ENCODE peak calls at places on chromosomes 12 and 14, in eight cellular contexts. One of them, this sample, is unnamed.

GRCh38 chr14:99568567-99569560 is 35.1 kb downstream of the CCDC85C start:
- DNase-seq in GM12878: no peak
- DNase-seq in A549: no peak
- DNase-seq in IMR-90: peak
- DNase-seq in HepG2: no peak
- DNase-seq in SK-N-SH: no peak
- DNase-seq in K562: no peak
- DNase-seq in H1: no peak
- DNase-seq in this sample: no peak

GRCh38 chr14:75282166-75282547 is 3.5 kb downstream of the FOS start:
- DNase-seq in GM12878: no peak
- DNase-seq in A549: no peak
- DNase-seq in IMR-90: peak
- DNase-seq in HepG2: no peak
- DNase-seq in SK-N-SH: no peak
- DNase-seq in K562: no peak
- DNase-seq in H1: no peak
- DNase-seq in this sample: no peak

GRCh38 chr14:69693145-69693544 is 73.8 kb upstream of the SRSF5 start:
- DNase-seq in GM12878: no peak
- DNase-seq in A549: no peak
- DNase-seq in IMR-90: no peak
- DNase-seq in HepG2: no peak
- DNase-seq in SK-N-SH: no peak
- DNase-seq in K562: no peak
- DNase-seq in H1: no peak
- DNase-seq in this sample: no peak

GRCh38 chr12:52058631-52059324 is 7.5 kb downstream of the NR4A1 start:
- DNase-seq in GM12878: no peak
- DNase-seq in A549: peak
- DNase-seq in IMR-90: peak
- DNase-seq in HepG2: no peak
- DNase-seq in SK-N-SH: no peak
- DNase-seq in K562: no peak
- DNase-seq in H1: no peak
- DNase-seq in this sample: no peak

GRCh38 chr12:89875809-89876208 is 167.2 kb upstream of the ATP2B1 start:
- DNase-seq in GM12878: no peak
- DNase-seq in A549: no peak
- DNase-seq in IMR-90: no peak
- DNase-seq in HepG2: no peak
- DNase-seq in SK-N-SH: no peak
- DNase-seq in K562: no peak
- DNase-seq in H1: no peak
- DNase-seq in this sample: no peak

GRCh38 chr12:57631566-57632368 is 1.2 kb downstream of the B4GALNT1 start:
- DNase-seq in GM12878: no peak
- DNase-seq in A549: no peak
- DNase-seq in IMR-90: no peak
- DNase-seq in HepG2: no peak
- DNase-seq in SK-N-SH: peak
- DNase-seq in K562: no peak
- DNase-seq in H1: peak
- DNase-seq in this sample: no peak

GRCh38 chr12:93707836-93708235 is 30.7 kb downstream of the CRADD start:
- DNase-seq in GM12878: no peak
- DNase-seq in A549: peak
- DNase-seq in IMR-90: peak
- DNase-seq in HepG2: peak
- DNase-seq in SK-N-SH: no peak
- DNase-seq in K562: no peak
- DNase-seq in H1: no peak
- DNase-seq in this sample: peak

GRCh38 chr14:99581960-99582359 is 22.0 kb downstream of the CCDC85C start:
- DNase-seq in GM12878: no peak
- DNase-seq in A549: no peak
- DNase-seq in IMR-90: no peak
- DNase-seq in HepG2: no peak
- DNase-seq in SK-N-SH: no peak
- DNase-seq in K562: no peak
- DNase-seq in H1: no peak
- DNase-seq in this sample: no peak

GRCh38 chr14:95250126-95250824 is 69.4 kb downstream of the CLMN start:
- DNase-seq in GM12878: no peak
- DNase-seq in A549: no peak
- DNase-seq in IMR-90: no peak
- DNase-seq in HepG2: no peak
- DNase-seq in SK-N-SH: no peak
- DNase-seq in K562: no peak
- DNase-seq in H1: no peak
- DNase-seq in this sample: no peak

GRCh38 chr12:102316723-102317122 is 119.1 kb upstream of the PMCH start:
- DNase-seq in GM12878: no peak
- DNase-seq in A549: no peak
- DNase-seq in IMR-90: no peak
- DNase-seq in HepG2: no peak
- DNase-seq in SK-N-SH: no peak
- DNase-seq in K562: no peak
- DNase-seq in H1: no peak
- DNase-seq in this sample: no peak

GRCh38 chr12:49890096-49890461 is 13.6 kb downstream of the FAIM2 start:
- DNase-seq in GM12878: no peak
- DNase-seq in A549: no peak
- DNase-seq in IMR-90: no peak
- DNase-seq in HepG2: no peak
- DNase-seq in SK-N-SH: no peak
- DNase-seq in K562: no peak
- DNase-seq in H1: no peak
- DNase-seq in this sample: no peak

GRCh38 chr14:103562385-103563088 is at the start of the genes BAG5 and COA8:
- DNase-seq in GM12878: peak
- DNase-seq in A549: peak
- DNase-seq in IMR-90: peak
- DNase-seq in HepG2: peak
- DNase-seq in SK-N-SH: peak
- DNase-seq in K562: peak
- DNase-seq in H1: peak
- DNase-seq in this sample: peak

DNA sequence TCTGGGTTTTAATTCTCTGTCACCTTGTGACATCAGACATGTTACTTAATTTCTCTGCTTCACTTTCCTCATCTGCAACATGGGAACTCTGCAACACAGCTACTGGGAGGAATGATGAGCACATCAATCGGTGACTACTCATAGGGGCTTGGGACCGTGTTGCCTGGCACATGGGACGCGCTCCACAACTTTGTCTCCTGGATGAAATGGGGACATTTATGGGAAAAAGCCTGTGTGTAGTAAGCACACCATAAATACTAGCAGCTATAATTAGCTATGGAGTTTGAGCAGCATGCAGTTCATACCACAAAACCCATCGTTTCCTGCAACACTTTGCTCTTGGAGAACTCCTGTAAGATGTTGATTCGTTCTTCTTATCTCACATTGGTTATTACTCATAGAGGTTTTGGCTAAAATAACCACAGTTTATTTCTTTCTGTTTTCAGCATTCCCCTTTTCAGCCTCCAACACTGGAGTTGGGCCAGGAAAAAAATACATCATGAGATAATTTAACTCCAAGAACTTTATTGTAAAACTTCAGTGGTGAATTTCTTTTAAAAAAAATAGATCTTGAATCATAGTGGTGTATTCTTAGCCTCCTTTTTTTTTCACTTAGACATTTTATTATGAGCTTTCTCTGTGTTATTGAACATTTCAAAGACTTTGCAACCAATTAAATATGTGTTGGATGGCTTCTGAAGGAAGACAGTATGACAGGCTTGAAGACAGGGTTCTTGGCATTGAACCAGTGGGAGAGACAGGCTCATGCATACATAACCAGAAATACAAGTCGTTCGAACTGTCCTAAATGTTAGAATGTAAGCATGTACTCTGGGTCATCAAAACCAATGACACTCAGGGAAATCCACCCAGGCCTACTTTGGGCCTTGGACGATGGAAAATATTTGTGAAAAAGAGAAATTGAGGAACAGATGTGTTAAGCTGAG is 72.7 kb downstream of the RIN3 start:
- DNase-seq in GM12878: peak
- DNase-seq in A549: no peak
- DNase-seq in IMR-90: peak
- DNase-seq in HepG2: no peak
- DNase-seq in SK-N-SH: no peak
- DNase-seq in K562: no peak
- DNase-seq in H1: no peak
- DNase-seq in this sample: no peak
- TF ChIP-seq RAD21 in GM12878: no peak
- TF ChIP-seq RAD21 in A549: no peak
- TF ChIP-seq RAD21 in IMR-90: peak
- TF ChIP-seq RAD21 in HepG2: no peak
- TF ChIP-seq RAD21 in SK-N-SH: no peak
- TF ChIP-seq RAD21 in K562: no peak
- TF ChIP-seq RAD21 in H1: no peak
- TF ChIP-seq RAD21 in this sample: no peak

DNA sequence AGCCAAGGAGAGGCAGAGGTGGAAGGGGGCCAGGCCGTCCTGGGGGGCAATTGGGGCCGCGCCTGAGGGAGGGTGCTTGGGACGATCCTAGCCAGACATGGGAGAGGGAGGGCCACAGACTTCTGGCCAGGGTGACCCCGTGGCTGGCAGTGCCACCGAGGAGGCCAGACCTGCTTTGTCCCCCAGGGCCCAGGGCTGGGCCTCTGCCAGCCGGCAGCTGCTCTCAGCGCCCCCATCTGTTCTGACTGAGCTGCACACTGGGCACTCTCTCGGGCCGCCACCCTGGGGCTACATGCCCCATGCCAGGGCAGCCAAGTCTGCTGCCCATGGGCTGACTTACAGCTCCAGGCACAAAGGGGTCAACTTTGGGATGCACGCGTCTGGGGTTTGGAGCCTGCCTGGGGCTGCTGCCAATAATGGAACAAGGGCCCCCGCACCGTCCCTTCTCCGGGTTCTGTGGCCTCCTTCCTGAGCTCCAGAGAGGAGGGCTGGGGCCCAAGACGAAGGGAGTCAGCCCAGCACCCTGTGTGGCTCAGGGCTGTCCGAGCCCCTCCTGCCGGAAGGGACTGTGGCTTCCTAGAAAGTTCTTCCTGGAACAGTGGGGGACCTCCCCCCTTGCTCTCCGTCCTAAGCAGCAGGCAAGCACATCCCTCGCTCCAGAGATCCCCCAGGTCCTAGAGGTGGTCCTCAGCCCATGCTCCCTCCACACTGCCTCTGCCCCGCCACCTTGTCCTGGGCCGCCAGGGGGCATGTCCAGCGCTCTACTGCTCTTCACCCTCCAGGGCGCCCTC is 1.1 kb downstream of the ADSS1 start:
- DNase-seq in GM12878: no peak
- DNase-seq in A549: peak
- DNase-seq in IMR-90: no peak
- DNase-seq in HepG2: peak
- DNase-seq in SK-N-SH: peak
- DNase-seq in K562: peak
- DNase-seq in H1: peak
- DNase-seq in this sample: no peak
- TF ChIP-seq RAD21 in GM12878: no peak
- TF ChIP-seq RAD21 in A549: no peak
- TF ChIP-seq RAD21 in IMR-90: no peak
- TF ChIP-seq RAD21 in HepG2: peak
- TF ChIP-seq RAD21 in SK-N-SH: no peak
- TF ChIP-seq RAD21 in K562: no peak
- TF ChIP-seq RAD21 in H1: peak
- TF ChIP-seq RAD21 in this sample: no peak

DNA sequence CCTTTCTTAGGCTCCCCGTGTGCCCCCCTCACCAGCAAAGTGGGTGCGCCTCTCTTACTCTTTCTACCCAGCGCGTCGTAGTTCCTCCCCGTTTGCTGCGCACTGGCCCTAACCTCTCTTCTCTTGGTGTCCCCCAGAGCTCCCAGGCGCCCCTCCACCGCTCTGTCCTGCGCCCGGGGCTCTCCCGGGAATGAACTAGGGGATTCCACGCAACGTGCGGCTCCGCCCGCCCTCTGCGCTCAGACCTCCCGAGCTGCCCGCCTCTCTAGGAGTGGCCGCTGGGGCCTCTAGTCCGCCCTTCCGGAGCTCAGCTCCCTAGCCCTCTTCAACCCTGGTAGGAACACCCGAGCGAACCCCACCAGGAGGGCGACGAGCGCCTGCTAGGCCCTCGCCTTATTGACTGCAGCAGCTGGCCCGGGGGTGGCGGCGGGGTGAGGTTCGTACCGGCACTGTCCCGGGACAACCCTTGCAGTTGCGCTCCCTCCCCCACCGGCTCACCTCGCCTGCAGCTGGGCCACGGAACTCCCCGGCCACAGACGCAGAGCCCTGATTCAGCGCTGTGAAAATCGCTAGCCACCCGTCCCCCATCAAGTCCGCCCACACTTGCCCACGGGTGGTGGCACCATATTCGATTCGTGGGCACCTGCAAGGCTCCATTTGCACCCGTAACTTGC is 1.3 kb downstream of the TMEM233 start:
- DNase-seq in GM12878: no peak
- DNase-seq in A549: no peak
- DNase-seq in IMR-90: no peak
- DNase-seq in HepG2: no peak
- DNase-seq in SK-N-SH: peak
- DNase-seq in K562: no peak
- DNase-seq in H1: peak
- DNase-seq in this sample: no peak
- TF ChIP-seq RAD21 in GM12878: no peak
- TF ChIP-seq RAD21 in A549: no peak
- TF ChIP-seq RAD21 in IMR-90: no peak
- TF ChIP-seq RAD21 in HepG2: no peak
- TF ChIP-seq RAD21 in SK-N-SH: no peak
- TF ChIP-seq RAD21 in K562: no peak
- TF ChIP-seq RAD21 in H1: no peak
- TF ChIP-seq RAD21 in this sample: no peak

GRCh38 chr14:24309538-24310386 is at the start of gene LTB4R2:
- DNase-seq in GM12878: no peak
- DNase-seq in A549: no peak
- DNase-seq in IMR-90: no peak
- DNase-seq in HepG2: no peak
- DNase-seq in SK-N-SH: no peak
- DNase-seq in K562: no peak
- DNase-seq in H1: no peak
- DNase-seq in this sample: no peak

GRCh38 chr14:24312736-24313507 is 1.6 kb downstream of the LTB4R start:
- DNase-seq in GM12878: no peak
- DNase-seq in A549: no peak
- DNase-seq in IMR-90: peak
- DNase-seq in HepG2: no peak
- DNase-seq in SK-N-SH: no peak
- DNase-seq in K562: no peak
- DNase-seq in H1: no peak
- DNase-seq in this sample: no peak

GRCh38 chr14:24311837-24312615 is 724 bp downstream of the LTB4R start:
- DNase-seq in GM12878: no peak
- DNase-seq in A549: no peak
- DNase-seq in IMR-90: no peak
- DNase-seq in HepG2: no peak
- DNase-seq in SK-N-SH: no peak
- DNase-seq in K562: no peak
- DNase-seq in H1: no peak
- DNase-seq in this sample: no peak

GRCh38 chr14:24310387-24310665 is 386 bp downstream of the LTB4R2 start:
- DNase-seq in GM12878: no peak
- DNase-seq in A549: no peak
- DNase-seq in IMR-90: no peak
- DNase-seq in HepG2: no peak
- DNase-seq in SK-N-SH: no peak
- DNase-seq in K562: no peak
- DNase-seq in H1: no peak
- DNase-seq in this sample: no peak

GRCh38 chr14:24310666-24311604 is at the start of gene LTB4R:
- DNase-seq in GM12878: no peak
- DNase-seq in A549: no peak
- DNase-seq in IMR-90: peak
- DNase-seq in HepG2: no peak
- DNase-seq in SK-N-SH: no peak
- DNase-seq in K562: no peak
- DNase-seq in H1: no peak
- DNase-seq in this sample: no peak
- TF ChIP-seq RAD21 in GM12878: no peak
- TF ChIP-seq RAD21 in A549: no peak
- TF ChIP-seq RAD21 in IMR-90: no peak
- TF ChIP-seq RAD21 in HepG2: no peak
- TF ChIP-seq RAD21 in SK-N-SH: no peak
- TF ChIP-seq RAD21 in K562: no peak
- TF ChIP-seq RAD21 in H1: no peak
- TF ChIP-seq RAD21 in this sample: no peak

This sample was measured in HCT116.